ENCODE peak calls at places on chromosomes 1 and 21, in eight cellular contexts. G is heart right ventricle; D is ovary; I is prostate gland; Z is HCT116; K is hepatocyte; B is A549; M is CD4-positive, alpha-beta memory T cell. L is an unnamed sample.

GRCh38 chr1:225428066-225428878 is 434 bp upstream of the LBR start:
- DNase-seq in I (peak; percentile 93), D (peak; percentile 93), K (peak; percentile 95), Z (peak; percentile 66), G (peak; percentile 92), M (peak; percentile 91), B (peak; percentile 90), L (peak; percentile 96)

GRCh38 chr1:198669023-198669698 is 30.3 kb downstream of the PTPRC start:
- DNase-seq in Z (peak; percentile 37), I (no peak), D (no peak), K (peak; percentile 9), G (no peak), M (peak; percentile 56), B (peak; percentile 73), L (peak; percentile 28)

GRCh38 chr1:228494391-228494790 is 7.2 kb downstream of the RNF187 start:
- DNase-seq in I (no peak), D (no peak), G (no peak), K (no peak), M (no peak), Z (no peak), B (no peak), L (no peak)

GRCh38 chr1:241749041-241749798 is 97.1 kb downstream of the WDR64 start:
- DNase-seq in B (no peak), I (no peak), G (no peak), D (no peak), M (no peak), K (no peak), Z (no peak), L (peak; percentile 59)

GRCh38 chr1:1461721-1462317 is 9.7 kb upstream of the ATAD3B start:
- DNase-seq in B (no peak), Z (no peak), I (no peak), G (no peak), K (no peak), D (no peak), M (no peak), L (no peak)

GRCh38 chr1:99704356-99704816 is 58.5 kb downstream of the PALMD start:
- DNase-seq in B (no peak), K (no peak), G (no peak), M (no peak), Z (no peak), I (no peak), D (no peak), L (no peak)

GRCh38 chr1:11650331-11650991 is 3.8 kb downstream of the FBXO2 start:
- DNase-seq in I (peak; percentile 66), B (peak; percentile 84), D (no peak), G (peak; percentile 51), K (peak; percentile 88), M (peak; percentile 76), Z (peak; percentile 38), L (peak; percentile 59)

GRCh38 chr21:44838038-44838895 is 20.4 kb upstream of the SUMO3 start:
- DNase-seq in M (no peak), K (no peak), G (no peak), I (no peak), D (peak; percentile 11), Z (no peak), B (no peak), L (peak; percentile 19)

GRCh38 chr1:210754931-210755670 is 378.8 kb downstream of the KCNH1 start:
- DNase-seq in I (peak; percentile 52), B (no peak), D (no peak), G (no peak), Z (no peak), K (peak; percentile 56), M (no peak), L (no peak)

GRCh38 chr1:165910764-165911421 is 83.5 kb downstream of the UCK2 start:
- DNase-seq in D (peak; percentile 65), B (no peak), Z (no peak), G (peak; percentile 29), M (no peak), I (peak; percentile 37), K (peak; percentile 42), L (peak; percentile 98)

GRCh38 chr1:204041803-204042505 is 31.0 kb upstream of the SOX13 start:
- DNase-seq in I (no peak), D (no peak), G (no peak), K (no peak), Z (no peak), B (no peak), M (no peak), L (no peak)

GRCh38 chr1:200981278-200981677 is 42.2 kb downstream of the KIF21B start:
- DNase-seq in K (no peak), M (no peak), B (no peak), Z (no peak), D (no peak), I (no peak), G (no peak), L (no peak)
- H3K4me1 ChIP-seq in K (no peaks in the 10 kb centered on the region), M (no peaks in the 10 kb centered on the region), B (no peaks in the 10 kb centered on the region), Z (no peaks in the 10 kb centered on the region), D (no peaks in the 10 kb centered on the region), I (no peaks in the 10 kb centered on the region), G (no peaks in the 10 kb centered on the region), L (no peaks in the 10 kb centered on the region)

DNA sequence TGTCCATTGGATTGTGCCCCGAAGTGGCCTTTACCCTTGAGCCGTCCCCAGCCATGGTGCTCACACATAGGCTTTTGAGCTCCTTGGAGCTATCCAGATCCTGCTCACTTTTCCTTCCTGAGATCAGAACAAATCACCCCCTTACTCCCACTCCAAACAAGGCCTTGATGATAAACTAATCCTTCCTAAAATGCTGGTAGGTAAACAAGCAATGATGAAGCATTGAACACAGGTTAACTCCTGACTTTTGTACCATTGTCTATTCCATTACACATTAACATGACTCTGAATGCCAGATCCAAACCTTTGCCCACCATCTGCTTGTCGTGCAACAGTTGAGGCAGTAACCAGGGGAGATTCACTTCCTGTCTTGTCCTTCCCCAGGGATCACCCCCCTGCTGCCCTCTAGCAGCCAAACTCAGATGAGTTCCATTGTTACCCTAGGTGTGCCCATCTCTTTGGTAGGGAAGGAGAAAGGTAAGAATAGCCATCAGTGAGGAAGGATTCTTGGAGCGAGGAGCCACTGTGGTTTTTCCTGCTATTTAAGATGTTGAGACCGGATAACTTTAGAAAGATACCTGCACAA is 79.5 kb upstream of the DNAJC6 start:
- DNase-seq in D (no peak), Z (no peak), G (no peak), K (no peak), I (no peak), M (no peak), B (no peak), L (no peak)
- H3K4me1 ChIP-seq in D (no peaks in the 10 kb centered on the region), Z (no peaks in the 10 kb centered on the region), G (peaks cover 13% of the 10 kb centered on the region), K (no peaks in the 10 kb centered on the region), I (no peaks in the 10 kb centered on the region), M (no peaks in the 10 kb centered on the region), B (no peaks in the 10 kb centered on the region), L (no peaks in the 10 kb centered on the region)

GRCh38 chr1:53725238-53725689 is 13.7 kb downstream of the GLIS1 start:
- DNase-seq in Z (no peak), B (peak; percentile 14), G (no peak), I (no peak), K (peak; percentile 55), D (no peak), M (no peak), L (no peak)
- H3K4me1 ChIP-seq in Z (no peaks in the 10 kb centered on the region), B (no peaks in the 10 kb centered on the region), G (no peaks in the 10 kb centered on the region), I (no peaks in the 10 kb centered on the region), K (peaks cover 10% of the 10 kb centered on the region), D (peaks cover 1% of the 10 kb centered on the region), M (no peaks in the 10 kb centered on the region), L (no peaks in the 10 kb centered on the region)

GRCh38 chr1:183821309-183822080 is 16.6 kb downstream of the RGL1 start:
- DNase-seq in I (no peak), K (no peak), Z (no peak), G (no peak), D (no peak), M (no peak), B (no peak), L (no peak)

GRCh38 chr1:183817576-183818288 is 12.8 kb downstream of the RGL1 start:
- DNase-seq in Z (no peak), G (no peak), D (no peak), M (no peak), K (no peak), I (no peak), B (no peak), L (no peak)

GRCh38 chr1:183824295-183824694 is 19.4 kb downstream of the RGL1 start:
- DNase-seq in Z (no peak), D (no peak), K (no peak), I (no peak), G (no peak), B (no peak), M (no peak), L (no peak)

GRCh38 chr1:183827801-183828200 is 22.9 kb downstream of the RGL1 start:
- DNase-seq in B (no peak), Z (no peak), D (no peak), K (no peak), G (no peak), I (no peak), M (no peak), L (no peak)

GRCh38 chr1:183822081-183822611 is 17.2 kb downstream of the RGL1 start:
- DNase-seq in K (no peak), M (no peak), Z (no peak), D (peak; percentile 64), I (no peak), G (peak; percentile 55), B (no peak), L (no peak)
- H3K4me1 ChIP-seq in K (peaks cover 30% of the 10 kb centered on the region), M (no peaks in the 10 kb centered on the region), Z (no peaks in the 10 kb centered on the region), D (peaks cover 24% of the 10 kb centered on the region), I (peaks cover 3% of the 10 kb centered on the region), G (peaks cover 49% of the 10 kb centered on the region), B (peaks cover 16% of the 10 kb centered on the region), L (no peaks in the 10 kb centered on the region)

GRCh38 chr21:33394260-33394659 is 9.0 kb upstream of the IFNGR2 start:
- DNase-seq in I (no peak), K (no peak), B (no peak), M (no peak), Z (no peak), G (peak; percentile 29), D (no peak), L (no peak)

GRCh38 chr21:33393348-33393747 is 9.9 kb upstream of the IFNGR2 start:
- DNase-seq in D (no peak), M (no peak), B (no peak), G (no peak), K (no peak), Z (no peak), I (no peak), L (no peak)

GRCh38 chr21:33395866-33396265 is 7.3 kb upstream of the IFNGR2 start:
- DNase-seq in G (no peak), K (no peak), M (no peak), Z (no peak), D (no peak), I (no peak), B (no peak), L (no peak)

GRCh38 chr21:33396966-33397365 is 6.2 kb upstream of the IFNGR2 start:
- DNase-seq in I (no peak), D (no peak), G (peak; percentile 47), Z (no peak), B (no peak), K (peak; percentile 29), M (no peak), L (no peak)

DNA sequence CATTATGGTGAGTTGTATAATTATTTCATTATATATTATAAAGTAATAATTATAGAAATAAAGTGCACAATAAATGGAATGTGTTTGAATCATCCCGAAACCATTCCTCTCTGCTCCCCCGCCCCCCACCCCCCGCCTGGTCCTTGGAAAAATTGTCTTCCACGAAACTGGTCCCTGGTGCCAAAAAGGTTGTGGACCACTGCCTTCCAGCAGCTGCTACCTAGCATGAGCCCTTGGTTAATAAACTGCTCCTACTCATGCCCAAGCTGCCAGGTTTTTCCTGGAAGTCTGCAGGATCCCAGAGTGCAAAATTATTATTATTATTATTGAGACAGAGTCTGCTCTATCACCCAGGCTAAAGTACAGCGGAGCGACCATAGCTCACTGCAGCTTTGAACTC is 6.8 kb upstream of the IFNGR2 start:
- DNase-seq in K (no peak), Z (no peak), I (no peak), G (no peak), M (no peak), B (no peak), D (no peak), L (no peak)
- H3K4me1 ChIP-seq in K (no peaks in the 10 kb centered on the region), Z (peaks cover 11% of the 10 kb centered on the region), I (no peaks in the 10 kb centered on the region), G (peaks cover 21% of the 10 kb centered on the region), M (no peaks in the 10 kb centered on the region), B (no peaks in the 10 kb centered on the region), D (no peaks in the 10 kb centered on the region), L (no peaks in the 10 kb centered on the region)